ENCODE peak calls at places on chromosome 14, in five cellular contexts. One of them, this sample, is unnamed.

GRCh38 chr14:53670701-53671100 is 285.9 kb downstream of the BMP4 start:
- DNase-seq in amygdala: no peak
- DNase-seq in mucosa of descending colon: no peak
- DNase-seq in neural progenitor cell: no peak
- DNase-seq in fibroblast of the conjunctiva: peak; percentile 21
- DNase-seq in this sample: no peak

GRCh38 chr14:60106341-60106740 is 14.6 kb downstream of the PCNX4 start:
- DNase-seq in mucosa of descending colon: no peak
- DNase-seq in amygdala: peak; percentile 42
- DNase-seq in fibroblast of the conjunctiva: no peak
- DNase-seq in neural progenitor cell: no peak
- DNase-seq in this sample: no peak

GRCh38 chr14:92121207-92121669 is 268 bp downstream of the NDUFB1 start:
- DNase-seq in mucosa of descending colon: peak; percentile 54
- DNase-seq in neural progenitor cell: peak; percentile 57
- DNase-seq in fibroblast of the conjunctiva: peak; percentile 9
- DNase-seq in amygdala: peak; percentile 65
- DNase-seq in this sample: no peak

GRCh38 chr14:31489680-31490079 is 1.8 kb upstream of the GPR33 start:
- DNase-seq in mucosa of descending colon: no peak
- DNase-seq in neural progenitor cell: no peak
- DNase-seq in amygdala: no peak
- DNase-seq in fibroblast of the conjunctiva: no peak
- DNase-seq in this sample: no peak

GRCh38 chr14:105334383-105335230 is 20.1 kb downstream of the PACS2 start:
- DNase-seq in fibroblast of the conjunctiva: no peak
- DNase-seq in neural progenitor cell: no peak
- DNase-seq in amygdala: no peak
- DNase-seq in mucosa of descending colon: no peak
- DNase-seq in this sample: no peak

GRCh38 chr14:94998702-94999101 is 158.6 kb downstream of the DICER1 start:
- DNase-seq in fibroblast of the conjunctiva: no peak
- DNase-seq in amygdala: no peak
- DNase-seq in neural progenitor cell: peak; percentile 53
- DNase-seq in mucosa of descending colon: no peak
- DNase-seq in this sample: no peak

GRCh38 chr14:80587096-80587724 is 354.3 kb downstream of the CEP128 start:
- DNase-seq in amygdala: no peak
- DNase-seq in fibroblast of the conjunctiva: peak; percentile 34
- DNase-seq in mucosa of descending colon: peak; percentile 6
- DNase-seq in neural progenitor cell: peak; percentile 32
- DNase-seq in this sample: no peak

GRCh38 chr14:59283380-59283779 is 94.9 kb downstream of the DAAM1 start:
- DNase-seq in mucosa of descending colon: no peak
- DNase-seq in fibroblast of the conjunctiva: no peak
- DNase-seq in neural progenitor cell: no peak
- DNase-seq in amygdala: no peak
- DNase-seq in this sample: no peak

GRCh38 chr14:23186913-23187654 is 3.6 kb upstream of the SLC7A8 start:
- DNase-seq in amygdala: peak; percentile 74
- DNase-seq in neural progenitor cell: peak; percentile 63
- DNase-seq in fibroblast of the conjunctiva: peak; percentile 69
- DNase-seq in mucosa of descending colon: peak; percentile 78
- DNase-seq in this sample: no peak

GRCh38 chr14:101475468-101476257 is 85.6 kb upstream of the DIO3 start:
- DNase-seq in fibroblast of the conjunctiva: peak; percentile 49
- DNase-seq in mucosa of descending colon: no peak
- DNase-seq in amygdala: no peak
- DNase-seq in neural progenitor cell: no peak
- DNase-seq in this sample: no peak

GRCh38 chr14:103715052-103716000 is at the start of the genes XRCC3 and ZFYVE21:
- DNase-seq in amygdala: peak; percentile 99
- DNase-seq in mucosa of descending colon: peak; percentile 100
- DNase-seq in neural progenitor cell: peak; percentile 100
- DNase-seq in fibroblast of the conjunctiva: peak; percentile 99
- DNase-seq in this sample: peak; percentile 98

GRCh38 chr14:75675265-75675960 is 14.4 kb downstream of the TTLL5 start:
- DNase-seq in mucosa of descending colon: no peak
- DNase-seq in neural progenitor cell: peak; percentile 21
- DNase-seq in amygdala: no peak
- DNase-seq in fibroblast of the conjunctiva: no peak
- DNase-seq in this sample: no peak

GRCh38 chr14:64942531-64943111 is at the start of gene GPX2:
- DNase-seq in mucosa of descending colon: peak; percentile 90
- DNase-seq in amygdala: no peak
- DNase-seq in fibroblast of the conjunctiva: no peak
- DNase-seq in neural progenitor cell: no peak
- DNase-seq in this sample: no peak

GRCh38 chr14:64109821-64110554 is 184.2 kb downstream of the ESR2 start:
- DNase-seq in amygdala: no peak
- DNase-seq in mucosa of descending colon: no peak
- DNase-seq in neural progenitor cell: no peak
- DNase-seq in fibroblast of the conjunctiva: no peak
- DNase-seq in this sample: no peak

GRCh38 chr14:101187816-101188570 is 284.5 kb upstream of the RTL1 start:
- DNase-seq in fibroblast of the conjunctiva: no peak
- DNase-seq in amygdala: no peak
- DNase-seq in mucosa of descending colon: no peak
- DNase-seq in neural progenitor cell: no peak
- DNase-seq in this sample: no peak

GRCh38 chr14:91383439-91383838 is 34.2 kb downstream of the CCDC88C start:
- DNase-seq in amygdala: no peak
- DNase-seq in mucosa of descending colon: no peak
- DNase-seq in neural progenitor cell: peak; percentile 65
- DNase-seq in fibroblast of the conjunctiva: no peak
- DNase-seq in this sample: no peak

GRCh38 chr14:76089151-76089550 is 62.6 kb upstream of the GPATCH2L start:
- DNase-seq in fibroblast of the conjunctiva: no peak
- DNase-seq in amygdala: no peak
- DNase-seq in mucosa of descending colon: no peak
- DNase-seq in neural progenitor cell: no peak
- DNase-seq in this sample: no peak

GRCh38 chr14:34983148-34983760 is 462 bp downstream of the SRP54 start:
- DNase-seq in mucosa of descending colon: no peak
- DNase-seq in amygdala: peak; percentile 30
- DNase-seq in fibroblast of the conjunctiva: no peak
- DNase-seq in neural progenitor cell: no peak
- DNase-seq in this sample: no peak

GRCh38 chr14:100108042-100108825 is 43.0 kb downstream of the EVL start:
- DNase-seq in neural progenitor cell: peak; percentile 89
- DNase-seq in mucosa of descending colon: peak; percentile 90
- DNase-seq in fibroblast of the conjunctiva: no peak
- DNase-seq in amygdala: peak; percentile 81
- DNase-seq in this sample: peak; percentile 90

GRCh38 chr14:102140027-102140749 is 491 bp downstream of the WDR20 start:
- DNase-seq in neural progenitor cell: peak; percentile 64
- DNase-seq in amygdala: peak; percentile 22
- DNase-seq in fibroblast of the conjunctiva: no peak
- DNase-seq in mucosa of descending colon: peak; percentile 55
- DNase-seq in this sample: peak; percentile 10

GRCh38 chr14:79825046-79825521 is 386.2 kb downstream of the DIO2 start:
- DNase-seq in amygdala: peak; percentile 75
- DNase-seq in neural progenitor cell: no peak
- DNase-seq in mucosa of descending colon: no peak
- DNase-seq in fibroblast of the conjunctiva: peak; percentile 6
- DNase-seq in this sample: no peak

GRCh38 chr14:93708800-93709199 is 79.5 kb downstream of the PRIMA1 start:
- DNase-seq in neural progenitor cell: no peak
- DNase-seq in amygdala: no peak
- DNase-seq in mucosa of descending colon: no peak
- DNase-seq in fibroblast of the conjunctiva: no peak
- DNase-seq in this sample: no peak

GRCh38 chr14:83164016-83164415 is 1630.4 kb upstream of the SEL1L start:
- DNase-seq in fibroblast of the conjunctiva: peak; percentile 73
- DNase-seq in neural progenitor cell: no peak
- DNase-seq in amygdala: no peak
- DNase-seq in mucosa of descending colon: no peak
- DNase-seq in this sample: no peak

GRCh38 chr14:71049435-71050147 is 142.3 kb downstream of the PCNX1 start:
- DNase-seq in fibroblast of the conjunctiva: no peak
- DNase-seq in mucosa of descending colon: no peak
- DNase-seq in amygdala: no peak
- DNase-seq in neural progenitor cell: no peak
- DNase-seq in this sample: no peak

GRCh38 chr14:88551094-88551870 is 3.5 kb downstream of the PTPN21 start:
- DNase-seq in amygdala: peak; percentile 85
- DNase-seq in mucosa of descending colon: peak; percentile 83
- DNase-seq in neural progenitor cell: peak; percentile 77
- DNase-seq in fibroblast of the conjunctiva: peak; percentile 64
- DNase-seq in this sample: no peak

GRCh38 chr14:104116544-104117340 is 21.6 kb upstream of the KIF26A start:
- DNase-seq in fibroblast of the conjunctiva: no peak
- DNase-seq in neural progenitor cell: peak; percentile 64
- DNase-seq in mucosa of descending colon: peak; percentile 75
- DNase-seq in amygdala: no peak
- DNase-seq in this sample: no peak

GRCh38 chr14:75835156-75836141 is 146.3 kb downstream of the TGFB3 start:
- DNase-seq in fibroblast of the conjunctiva: no peak
- DNase-seq in amygdala: no peak
- DNase-seq in neural progenitor cell: no peak
- DNase-seq in mucosa of descending colon: no peak
- DNase-seq in this sample: no peak

GRCh38 chr14:76502638-76503037 is 126.7 kb downstream of the ESRRB start:
- DNase-seq in amygdala: no peak
- DNase-seq in fibroblast of the conjunctiva: no peak
- DNase-seq in mucosa of descending colon: no peak
- DNase-seq in neural progenitor cell: no peak
- DNase-seq in this sample: no peak

GRCh38 chr14:33348510-33348909 is 409.8 kb downstream of the NPAS3 start:
- DNase-seq in fibroblast of the conjunctiva: no peak
- DNase-seq in mucosa of descending colon: no peak
- DNase-seq in neural progenitor cell: no peak
- DNase-seq in amygdala: peak; percentile 7
- DNase-seq in this sample: no peak